ENCODE peak calls at places on chromosomes 4 and X, in four cellular contexts. R, H, E and J are unnamed samples.

GRCh38 chr4:62342346-62342745 is 1142.2 kb downstream of the ADGRL3 start:
- DNase-seq in R (no peak), H (no peak), E (no peak), J (no peak)

GRCh38 chrX:136608295-136608933 is 39.5 kb upstream of the CD40LG start:
- DNase-seq in R (no peak), H (peak; percentile 11), E (no peak), J (peak; percentile 55)

GRCh38 chr4:143489116-143489515 is 24.4 kb upstream of the SMARCA5 start:
- DNase-seq in R (no peak), H (no peak), E (no peak), J (no peak)

GRCh38 chr4:57544811-57545654 is 434.8 kb upstream of the IGFBP7 start:
- DNase-seq in R (no peak), H (no peak), E (no peak), J (no peak)

GRCh38 chrX:10235851-10236250 is 79.1 kb downstream of the CLCN4 start:
- DNase-seq in R (no peak), H (peak; percentile 49), E (no peak), J (no peak)

GRCh38 chr4:16225139-16225538 is 1.1 kb downstream of the TAPT1 start:
- DNase-seq in R (no peak), H (peak; percentile 55), E (no peak), J (no peak)

GRCh38 chr4:77921701-77922100 is 59.1 kb downstream of the MRPL1 start:
- DNase-seq in R (peak; percentile 37), H (peak; percentile 88), E (no peak), J (no peak)

GRCh38 chr4:136918772-136919171 is 613.5 kb downstream of the PCDH18 start:
- DNase-seq in R (no peak), H (no peak), E (no peak), J (no peak)

GRCh38 chrX:111165902-111166301 is 69.9 kb downstream of the PAK3 start:
- DNase-seq in R (no peak), H (no peak), E (no peak), J (no peak)

GRCh38 chr4:39085891-39086290 is 23.9 kb downstream of the KLHL5 start:
- DNase-seq in R (no peak), H (no peak), E (peak; percentile 45), J (no peak)

GRCh38 chrX:150831863-150832262 is 66.6 kb downstream of the CD99L2 start:
- DNase-seq in R (no peak), H (no peak), E (no peak), J (no peak)

GRCh38 chrX:37818031-37818430 is 29.3 kb downstream of the DYNLT3 start:
- DNase-seq in R (no peak), H (no peak), E (no peak), J (peak; percentile 27)

GRCh38 chr4:170827562-170828260 is 738.0 kb upstream of the AADAT start:
- DNase-seq in R (no peak), H (no peak), E (no peak), J (no peak)

GRCh38 chr4:117434424-117434823 is 349.0 kb upstream of the TRAM1L1 start:
- DNase-seq in R (no peak), H (no peak), E (no peak), J (no peak)

GRCh38 chrX:107454302-107454701 is 4.8 kb downstream of the FRMPD3 start:
- DNase-seq in R (no peak), H (no peak), E (no peak), J (no peak)

GRCh38 chr4:10783351-10783750 is 98.8 kb upstream of the CLNK start:
- DNase-seq in R (peak; percentile 40), H (peak; percentile 74), E (no peak), J (no peak)

GRCh38 chr4:125428832-125429231 is 114.1 kb downstream of the FAT4 start:
- DNase-seq in R (no peak), H (no peak), E (no peak), J (no peak)

GRCh38 chr4:137674066-137674465 is 141.8 kb upstream of the PCDH18 start:
- DNase-seq in R (no peak), H (no peak), E (no peak), J (no peak)

GRCh38 chr4:154044118-154044517 is 255.2 kb upstream of the SFRP2 start:
- DNase-seq in R (no peak), H (no peak), E (no peak), J (no peak)

GRCh38 chr4:38802561-38803355 is 1.8 kb downstream of the TLR1 start:
- DNase-seq in R (no peak), H (no peak), E (no peak), J (peak; percentile 31)

GRCh38 chr4:115973768-115974167 is 860.3 kb upstream of the NDST4 start:
- DNase-seq in R (no peak), H (no peak), E (no peak), J (no peak)

GRCh38 chr4:86970447-86971354 is 35.9 kb downstream of the AFF1 start:
- DNase-seq in R (no peak), H (no peak), E (no peak), J (no peak)

GRCh38 chr4:57037982-57038604 is 59.4 kb downstream of the POLR2B start:
- DNase-seq in R (peak; percentile 79), H (peak; percentile 53), E (peak; percentile 71), J (peak; percentile 19)

GRCh38 chrX:8679572-8679971 is 52.4 kb downstream of the ANOS1 start:
- DNase-seq in R (no peak), H (no peak), E (no peak), J (no peak)

GRCh38 chrX:139194571-139195280 is 335.8 kb upstream of the F9 start:
- DNase-seq in R (peak; percentile 44), H (no peak), E (peak; percentile 51), J (no peak)

GRCh38 chrX:8319359-8319758 is 145.3 kb upstream of the VCX3B start:
- DNase-seq in R (no peak), H (no peak), E (no peak), J (no peak)

GRCh38 chr4:128700659-128701350 is 108.7 kb upstream of the JADE1 start:
- DNase-seq in R (no peak), H (peak; percentile 23), E (no peak), J (no peak)

GRCh38 chrX:2657532-2657931 is 33.6 kb upstream of the CD99 start:
- DNase-seq in R (no peak), H (no peak), E (no peak), J (no peak)

GRCh38 chr4:165379662-165380061 is 854 bp downstream of the CPE start:
- DNase-seq in R (peak; percentile 46), H (no peak), E (no peak), J (no peak)

GRCh38 chrX:141733371-141733770 is 34.8 kb upstream of the SPANXD start:
- DNase-seq in R (no peak), H (peak; percentile 81), E (no peak), J (no peak)

GRCh38 chrX:115494133-115494532 is 66.8 kb upstream of the PLS3 start:
- DNase-seq in R (no peak), H (no peak), E (no peak), J (no peak)

GRCh38 chr4:24482871-24483270 is 101.5 kb downstream of the DHX15 start:
- DNase-seq in R (no peak), H (no peak), E (no peak), J (no peak)

GRCh38 chr4:99723555-99724450 is 66.2 kb upstream of the C4orf54 start:
- DNase-seq in R (peak; percentile 86), H (peak; percentile 87), E (peak; percentile 74), J (no peak)

GRCh38 chrX:37926700-37927099 is 79.3 kb upstream of the DYNLT3 start:
- DNase-seq in R (peak; percentile 39), H (peak; percentile 57), E (peak; percentile 12), J (no peak)

GRCh38 chrX:85365370-85365995 is 14.0 kb downstream of the POF1B start:
- DNase-seq in R (no peak), H (no peak), E (no peak), J (no peak)

GRCh38 chr4:147526272-147526654 is 45.4 kb downstream of the EDNRA start:
- DNase-seq in R (no peak), H (no peak), E (no peak), J (no peak)

GRCh38 chrX:30282527-30282926 is 26.7 kb downstream of the NR0B1 start:
- DNase-seq in R (no peak), H (no peak), E (peak; percentile 3), J (no peak)
- H2AFZ ChIP-seq in R (no peak overlapping the region), H (no peak overlapping the region), E (peak overlapping the region; percentile 71), J (no peak overlapping the region)

DNA sequence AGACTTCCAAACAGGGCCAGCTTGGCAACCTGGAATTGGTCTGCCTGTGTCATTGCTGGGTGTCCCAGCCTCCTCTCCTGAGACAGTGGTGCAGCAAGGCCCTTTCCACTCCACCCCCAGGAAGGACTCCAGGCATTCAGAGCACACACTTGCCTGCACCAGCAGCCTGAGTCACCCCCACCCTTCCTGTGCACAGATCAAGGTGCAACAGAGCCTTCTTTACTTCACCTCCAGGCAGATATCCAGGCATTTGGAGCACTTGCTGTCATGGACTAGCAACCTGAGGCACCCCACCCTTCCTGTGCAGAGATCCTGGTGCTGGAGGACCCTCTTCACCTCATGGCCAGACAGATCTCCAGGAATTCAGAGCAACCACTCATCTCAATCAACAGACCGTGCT is 135.8 kb downstream of the GASK1B start:
- DNase-seq in R (no peak), H (no peak), E (no peak), J (no peak)
- H2AFZ ChIP-seq in R (no peak overlapping the region), H (no peak overlapping the region), E (no peak overlapping the region), J (no peak overlapping the region)

DNA sequence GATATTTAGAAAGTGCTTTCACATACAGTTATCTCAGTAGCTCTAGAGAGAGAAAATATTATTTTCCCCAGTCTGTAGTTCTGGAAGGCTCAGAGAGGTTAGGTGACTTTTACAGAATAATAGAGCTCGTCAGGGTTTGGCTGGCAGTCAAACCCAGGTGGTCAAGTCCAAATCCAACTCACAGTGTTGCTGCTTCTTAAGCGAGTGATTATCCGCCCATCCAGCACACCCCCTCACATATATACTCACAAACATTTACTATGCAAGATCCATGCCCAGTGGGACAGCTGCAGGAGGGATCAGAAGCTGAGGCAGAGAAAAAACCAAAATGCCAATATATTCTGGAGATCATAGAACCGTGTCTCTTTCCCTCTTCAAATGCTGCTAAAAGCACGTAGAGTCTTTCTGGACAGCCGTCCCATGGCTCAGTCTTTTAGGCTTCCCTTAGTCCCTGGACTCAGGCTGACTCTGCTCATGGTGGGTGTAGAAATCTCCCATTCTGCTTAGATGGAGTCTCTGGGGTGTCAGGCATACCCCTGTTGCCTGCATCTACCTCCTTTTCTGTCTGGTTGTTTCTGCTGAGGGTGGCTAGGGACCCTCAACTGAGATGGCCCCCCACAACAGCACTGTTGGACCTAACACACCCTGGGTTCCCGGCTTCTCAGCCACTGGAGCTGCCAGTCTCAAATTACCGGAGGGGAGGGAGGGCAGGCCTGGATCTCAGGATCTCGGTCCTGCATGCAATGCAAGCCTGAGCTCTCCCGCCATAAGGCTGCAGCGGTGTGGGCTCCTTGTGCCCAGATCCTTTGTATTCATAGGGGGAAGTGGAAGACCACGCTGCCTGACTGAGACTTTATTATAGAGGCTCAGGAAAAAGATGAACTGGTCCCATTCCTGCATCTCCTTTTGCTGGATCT is at the start of gene CHRNA9:
- DNase-seq in R (no peak), H (no peak), E (no peak), J (no peak)
- H2AFZ ChIP-seq in R (no peak within 1 kb of the TSS), H (no peak within 1 kb of the TSS), E (peak within 1 kb of the TSS; percentile 18), J (no peak within 1 kb of the TSS)

GRCh38 chr4:797066-797465 is 28.9 kb downstream of the CPLX1 start:
- DNase-seq in R (no peak), H (no peak), E (no peak), J (no peak)
- H2AFZ ChIP-seq in R (no peak overlapping the region), H (no peak overlapping the region), E (no peak overlapping the region), J (no peak overlapping the region)

GRCh38 chr4:4248885-4249203 is 821 bp upstream of the TMEM128 start:
- DNase-seq in R (no peak), H (no peak), E (no peak), J (no peak)
- H2AFZ ChIP-seq in R (peak overlapping the region; percentile 85), H (peak overlapping the region; percentile 83), E (peak overlapping the region; percentile 94), J (peak overlapping the region; percentile 82)

GRCh38 chr4:85681194-85681803 is 206.3 kb downstream of the ARHGAP24 start:
- DNase-seq in R (no peak), H (peak; percentile 99), E (no peak), J (no peak)
- H2AFZ ChIP-seq in R (no peak overlapping the region), H (no peak overlapping the region), E (no peak overlapping the region), J (no peak overlapping the region)